ENCODE peak calls at places on chromosomes 7 and 10, in six cellular contexts. One of them, this sample, is unnamed.

GRCh38 chr7:155729847-155730246 is 82.4 kb downstream of the SHH start:
- DNase-seq in PC-3: peak
- DNase-seq in Right ventricle myocardium superior: no peak
- DNase-seq in ovary: no peak
- DNase-seq in cardiac muscle cell: no peak
- DNase-seq in left cardiac atrium: no peak
- DNase-seq in this sample: no peak

GRCh38 chr10:3067045-3067858 is at the start of gene PFKP:
- DNase-seq in PC-3: no peak
- DNase-seq in Right ventricle myocardium superior: peak
- DNase-seq in ovary: peak
- DNase-seq in cardiac muscle cell: peak
- DNase-seq in left cardiac atrium: peak
- DNase-seq in this sample: peak

GRCh38 chr10:13331641-13332040 is 16.5 kb downstream of the SEPHS1 start:
- DNase-seq in PC-3: no peak
- DNase-seq in Right ventricle myocardium superior: no peak
- DNase-seq in ovary: no peak
- DNase-seq in cardiac muscle cell: no peak
- DNase-seq in left cardiac atrium: no peak
- DNase-seq in this sample: no peak

GRCh38 chr7:132090444-132090843 is 485.8 kb downstream of the PLXNA4 start:
- DNase-seq in PC-3: no peak
- DNase-seq in Right ventricle myocardium superior: no peak
- DNase-seq in ovary: no peak
- DNase-seq in cardiac muscle cell: no peak
- DNase-seq in left cardiac atrium: no peak
- DNase-seq in this sample: no peak

GRCh38 chr7:43467406-43467805 is 115.5 kb upstream of the STK17A start:
- DNase-seq in PC-3: peak
- DNase-seq in Right ventricle myocardium superior: no peak
- DNase-seq in ovary: no peak
- DNase-seq in cardiac muscle cell: no peak
- DNase-seq in left cardiac atrium: no peak
- DNase-seq in this sample: no peak

GRCh38 chr7:90552521-90552920 is 43.6 kb upstream of the CDK14 start:
- DNase-seq in PC-3: peak
- DNase-seq in Right ventricle myocardium superior: no peak
- DNase-seq in ovary: no peak
- DNase-seq in cardiac muscle cell: no peak
- DNase-seq in left cardiac atrium: no peak
- DNase-seq in this sample: peak

GRCh38 chr10:106043833-106044232 is 1120.7 kb downstream of the SORCS1 start:
- DNase-seq in PC-3: peak
- DNase-seq in Right ventricle myocardium superior: no peak
- DNase-seq in ovary: no peak
- DNase-seq in cardiac muscle cell: no peak
- DNase-seq in left cardiac atrium: no peak
- DNase-seq in this sample: no peak

GRCh38 chr10:80535671-80536360 is 1.9 kb upstream of the SH2D4B start:
- DNase-seq in PC-3: no peak
- DNase-seq in Right ventricle myocardium superior: peak
- DNase-seq in ovary: peak
- DNase-seq in cardiac muscle cell: no peak
- DNase-seq in left cardiac atrium: peak
- DNase-seq in this sample: no peak

GRCh38 chr10:92990615-92991014 is 70.0 kb upstream of the CYP26C1 start:
- DNase-seq in PC-3: peak
- DNase-seq in Right ventricle myocardium superior: no peak
- DNase-seq in ovary: no peak
- DNase-seq in cardiac muscle cell: no peak
- DNase-seq in left cardiac atrium: no peak
- DNase-seq in this sample: peak

GRCh38 chr7:42574693-42575084 is 337.2 kb downstream of the C7orf25 start:
- DNase-seq in PC-3: peak
- DNase-seq in Right ventricle myocardium superior: no peak
- DNase-seq in ovary: no peak
- DNase-seq in cardiac muscle cell: peak
- DNase-seq in left cardiac atrium: no peak
- DNase-seq in this sample: no peak

GRCh38 chr10:115831025-115831424 is 442.0 kb downstream of the GFRA1 start:
- DNase-seq in PC-3: no peak
- DNase-seq in Right ventricle myocardium superior: no peak
- DNase-seq in ovary: no peak
- DNase-seq in cardiac muscle cell: no peak
- DNase-seq in left cardiac atrium: no peak
- DNase-seq in this sample: no peak

GRCh38 chr7:76003351-76003750 is 9.0 kb upstream of the TMEM120A start:
- DNase-seq in PC-3: no peak
- DNase-seq in Right ventricle myocardium superior: peak
- DNase-seq in ovary: no peak
- DNase-seq in cardiac muscle cell: no peak
- DNase-seq in left cardiac atrium: no peak
- DNase-seq in this sample: no peak

GRCh38 chr7:107661081-107661864 is 645 bp downstream of the SLC26A4 start:
- DNase-seq in PC-3: peak
- DNase-seq in Right ventricle myocardium superior: peak
- DNase-seq in ovary: peak
- DNase-seq in cardiac muscle cell: peak
- DNase-seq in left cardiac atrium: peak
- DNase-seq in this sample: peak

GRCh38 chr10:21265622-21266021 is 259.9 kb downstream of the SKIDA1 start:
- DNase-seq in PC-3: peak
- DNase-seq in Right ventricle myocardium superior: no peak
- DNase-seq in ovary: no peak
- DNase-seq in cardiac muscle cell: no peak
- DNase-seq in left cardiac atrium: no peak
- DNase-seq in this sample: no peak

GRCh38 chr10:15313844-15314243 is 57.2 kb downstream of the FAM171A1 start:
- DNase-seq in PC-3: no peak
- DNase-seq in Right ventricle myocardium superior: peak
- DNase-seq in ovary: no peak
- DNase-seq in cardiac muscle cell: peak
- DNase-seq in left cardiac atrium: peak
- DNase-seq in this sample: peak

GRCh38 chr7:138821912-138822311 is 23.9 kb upstream of the ATP6V0A4 start:
- DNase-seq in PC-3: no peak
- DNase-seq in Right ventricle myocardium superior: no peak
- DNase-seq in ovary: no peak
- DNase-seq in cardiac muscle cell: no peak
- DNase-seq in left cardiac atrium: no peak
- DNase-seq in this sample: no peak

GRCh38 chr7:50267525-50268041 is 36.9 kb upstream of the IKZF1 start:
- DNase-seq in PC-3: no peak
- DNase-seq in Right ventricle myocardium superior: no peak
- DNase-seq in ovary: no peak
- DNase-seq in cardiac muscle cell: no peak
- DNase-seq in left cardiac atrium: no peak
- DNase-seq in this sample: no peak

GRCh38 chr7:47000561-47000960 is 581.4 kb downstream of the TNS3 start:
- DNase-seq in PC-3: no peak
- DNase-seq in Right ventricle myocardium superior: no peak
- DNase-seq in ovary: no peak
- DNase-seq in cardiac muscle cell: no peak
- DNase-seq in left cardiac atrium: no peak
- DNase-seq in this sample: no peak

GRCh38 chr10:98090822-98091221 is 43.6 kb upstream of the R3HCC1L start:
- DNase-seq in PC-3: no peak
- DNase-seq in Right ventricle myocardium superior: no peak
- DNase-seq in ovary: no peak
- DNase-seq in cardiac muscle cell: no peak
- DNase-seq in left cardiac atrium: no peak
- DNase-seq in this sample: peak

GRCh38 chr7:154680894-154681659 is 321.8 kb downstream of the PAXIP1 start:
- DNase-seq in PC-3: no peak
- DNase-seq in Right ventricle myocardium superior: no peak
- DNase-seq in ovary: no peak
- DNase-seq in cardiac muscle cell: no peak
- DNase-seq in left cardiac atrium: no peak
- DNase-seq in this sample: no peak

GRCh38 chr10:86284355-86285105 is 82.1 kb downstream of the GRID1 start:
- DNase-seq in PC-3: no peak
- DNase-seq in Right ventricle myocardium superior: no peak
- DNase-seq in ovary: no peak
- DNase-seq in cardiac muscle cell: no peak
- DNase-seq in left cardiac atrium: no peak
- DNase-seq in this sample: no peak

GRCh38 chr7:27201231-27202017 is 1.5 kb upstream of the HOXA13 start:
- DNase-seq in PC-3: peak
- DNase-seq in Right ventricle myocardium superior: no peak
- DNase-seq in ovary: no peak
- DNase-seq in cardiac muscle cell: no peak
- DNase-seq in left cardiac atrium: no peak
- DNase-seq in this sample: peak

GRCh38 chr10:6365384-6365783 is 162.7 kb downstream of the PFKFB3 start:
- DNase-seq in PC-3: no peak
- DNase-seq in Right ventricle myocardium superior: no peak
- DNase-seq in ovary: no peak
- DNase-seq in cardiac muscle cell: no peak
- DNase-seq in left cardiac atrium: no peak
- DNase-seq in this sample: no peak

GRCh38 chr7:30562498-30562897 is 32.2 kb upstream of the GARS1 start:
- DNase-seq in PC-3: peak
- DNase-seq in Right ventricle myocardium superior: no peak
- DNase-seq in ovary: no peak
- DNase-seq in cardiac muscle cell: no peak
- DNase-seq in left cardiac atrium: no peak
- DNase-seq in this sample: no peak

GRCh38 chr10:88125766-88126165 is 262.3 kb downstream of the PTEN start:
- DNase-seq in PC-3: no peak
- DNase-seq in Right ventricle myocardium superior: no peak
- DNase-seq in ovary: no peak
- DNase-seq in cardiac muscle cell: no peak
- DNase-seq in left cardiac atrium: no peak
- DNase-seq in this sample: no peak

GRCh38 chr7:55065511-55066229 is 46.9 kb downstream of the EGFR start:
- DNase-seq in PC-3: peak
- DNase-seq in Right ventricle myocardium superior: no peak
- DNase-seq in ovary: no peak
- DNase-seq in cardiac muscle cell: peak
- DNase-seq in left cardiac atrium: no peak
- DNase-seq in this sample: no peak

GRCh38 chr10:121559321-121559720 is 38.9 kb downstream of the FGFR2 start:
- DNase-seq in PC-3: no peak
- DNase-seq in Right ventricle myocardium superior: no peak
- DNase-seq in ovary: no peak
- DNase-seq in cardiac muscle cell: peak
- DNase-seq in left cardiac atrium: no peak
- DNase-seq in this sample: no peak

GRCh38 chr10:29725133-29725720 is 90.5 kb upstream of the SVIL start:
- DNase-seq in PC-3: no peak
- DNase-seq in Right ventricle myocardium superior: no peak
- DNase-seq in ovary: no peak
- DNase-seq in cardiac muscle cell: peak
- DNase-seq in left cardiac atrium: peak
- DNase-seq in this sample: peak

GRCh38 chr7:157004050-157004838 is 6.2 kb downstream of the MNX1 start:
- DNase-seq in PC-3: no peak
- DNase-seq in Right ventricle myocardium superior: no peak
- DNase-seq in ovary: no peak
- DNase-seq in cardiac muscle cell: peak
- DNase-seq in left cardiac atrium: no peak
- DNase-seq in this sample: no peak

GRCh38 chr10:5413012-5413938 is 918 bp downstream of the NET1 start:
- DNase-seq in PC-3: peak
- DNase-seq in Right ventricle myocardium superior: no peak
- DNase-seq in ovary: no peak
- DNase-seq in cardiac muscle cell: peak
- DNase-seq in left cardiac atrium: no peak
- DNase-seq in this sample: peak

GRCh38 chr10:118445535-118445934 is 103.4 kb upstream of the FAM204A start:
- DNase-seq in PC-3: no peak
- DNase-seq in Right ventricle myocardium superior: no peak
- DNase-seq in ovary: no peak
- DNase-seq in cardiac muscle cell: no peak
- DNase-seq in left cardiac atrium: no peak
- DNase-seq in this sample: no peak

This sample was measured in KBM-7.